ENCODE peak calls at places on chromosomes 11 and 22, in seven cellular contexts. E is CD8-positive, alpha-beta memory T cell; W is heart left ventricle; C is mucosa of descending colon; B is HT1080; K is activated CD8-positive, alpha-beta memory T cell treated with anti-CD3 and anti-CD28 coated beads for 1 hour; Q is activated CD4-positive, CD25-positive, alpha-beta regulatory T cell. X is an unnamed sample.

GRCh38 chr11:79397252-79397651 is 43.6 kb downstream of the TENM4 start:
- DNase-seq in E (no peak), W (no peak), C (no peak), B (peak; percentile 82), K (no peak), Q (no peak), X (no peak)

GRCh38 chr11:46001427-46002049 is 79.1 kb downstream of the LARGE2 start:
- DNase-seq in E (no peak), W (no peak), C (no peak), B (no peak), K (no peak), Q (no peak), X (no peak)

GRCh38 chr11:26994579-26995210 is 783 bp downstream of the FIBIN start:
- DNase-seq in E (no peak), W (no peak), C (peak; percentile 39), B (no peak), K (no peak), Q (no peak), X (no peak)

GRCh38 chr11:60810583-60810982 is 25.4 kb downstream of the MS4A10 start:
- DNase-seq in E (no peak), W (no peak), C (no peak), B (no peak), K (no peak), Q (no peak), X (no peak)

GRCh38 chr11:69636512-69636866 is 4.5 kb upstream of the CCND1 start:
- DNase-seq in E (no peak), W (peak; percentile 89), C (peak; percentile 68), B (no peak), K (no peak), Q (no peak), X (peak; percentile 46)

GRCh38 chr11:114076974-114077373 is 17.5 kb downstream of the ZBTB16 start:
- DNase-seq in E (no peak), W (no peak), C (no peak), B (no peak), K (no peak), Q (no peak), X (no peak)

GRCh38 chr22:44448271-44448780 is 49.7 kb downstream of the RTL6 start:
- DNase-seq in E (no peak), W (peak; percentile 63), C (peak; percentile 69), B (peak; percentile 85), K (no peak), Q (no peak), X (peak; percentile 31)

GRCh38 chr11:125344846-125345705 is 151.0 kb downstream of the FEZ1 start:
- DNase-seq in E (no peak), W (no peak), C (no peak), B (no peak), K (no peak), Q (no peak), X (no peak)

GRCh38 chr22:46085831-46086576 is 64.3 kb upstream of the PPARA start:
- DNase-seq in E (no peak), W (peak; percentile 74), C (peak; percentile 92), B (peak; percentile 86), K (no peak), Q (no peak), X (no peak)

GRCh38 chr22:25404556-25404922 is 159.9 kb upstream of the GRK3 start:
- DNase-seq in E (no peak), W (no peak), C (no peak), B (no peak), K (no peak), Q (no peak), X (no peak)

GRCh38 chr11:125591659-125592304 is 870 bp upstream of the STT3A start:
- DNase-seq in E (peak; percentile 20), W (peak; percentile 26), C (peak; percentile 64), B (peak; percentile 7), K (no peak), Q (no peak), X (no peak)

GRCh38 chr11:67442504-67443398 is 525 bp downstream of the CORO1B start:
- DNase-seq in E (no peak), W (no peak), C (no peak), B (no peak), K (no peak), Q (no peak), X (no peak)

GRCh38 chr11:130561441-130561881 is 113.0 kb downstream of the ADAMTS15 start:
- DNase-seq in E (no peak), W (no peak), C (no peak), B (no peak), K (no peak), Q (no peak), X (no peak)

GRCh38 chr11:6650980-6651379 is 4.6 kb downstream of the DCHS1 start:
- DNase-seq in E (no peak), W (no peak), C (no peak), B (peak; percentile 42), K (no peak), Q (no peak), X (no peak)

GRCh38 chr11:70517203-70517602 is 118.9 kb downstream of the CTTN start:
- DNase-seq in E (no peak), W (no peak), C (no peak), B (no peak), K (no peak), Q (no peak), X (no peak)

GRCh38 chr22:20584872-20585639 is 77.6 kb downstream of the MED15 start:
- DNase-seq in E (no peak), W (no peak), C (peak; percentile 37), B (no peak), K (no peak), Q (no peak), X (no peak)

GRCh38 chr22:41052661-41053490 is 39.5 kb upstream of the EP300 start:
- DNase-seq in E (no peak), W (no peak), C (no peak), B (no peak), K (no peak), Q (no peak), X (no peak)

GRCh38 chr11:64670975-64671374 is 52.0 kb downstream of the NRXN2 start:
- DNase-seq in E (no peak), W (no peak), C (no peak), B (no peak), K (no peak), Q (no peak), X (no peak)

GRCh38 chr22:27835446-27835845 is 33.9 kb upstream of the MN1 start:
- DNase-seq in E (no peak), W (no peak), C (no peak), B (no peak), K (no peak), Q (no peak), X (no peak)

GRCh38 chr22:28801845-28802594 is 1.7 kb upstream of the XBP1 start:
- DNase-seq in E (no peak), W (no peak), C (no peak), B (no peak), K (no peak), Q (no peak), X (peak; percentile 22)

GRCh38 chr11:12064136-12064953 is 46.0 kb upstream of the MICAL2 start:
- DNase-seq in E (no peak), W (no peak), C (no peak), B (no peak), K (no peak), Q (no peak), X (no peak)

GRCh38 chr22:39317084-39317755 is 2.2 kb downstream of the RPL3 start:
- DNase-seq in E (no peak), W (no peak), C (no peak), B (no peak), K (no peak), Q (no peak), X (no peak)